ENCODE peak calls at places on chromosome 17, in ten cellular contexts. N is foreskin keratinocyte, W is T-cell, B is iPS DF 6.9, U is psoas muscle, O is RPMI7951, H is thoracic aorta, I is heart right ventricle, X is NCI-H1092, Q is occipital lobe. D is an unnamed sample.

GRCh38 chr17:1126327-1126726 is 53.5 kb downstream of the ABR start:
- DNase-seq in I (no peak), B (no peak), O (no peak), W (no peak), N (no peak), U (no peak), Q (no peak), H (no peak), X (no peak), D (peak)

GRCh38 chr17:62892870-62893338 is 73.1 kb upstream of the TANC2 start:
- DNase-seq in O (peak), W (no peak), N (peak), I (no peak), X (no peak), H (no peak), B (no peak), Q (no peak), U (no peak), D (no peak)

GRCh38 chr17:8965394-8966168 is at the start of gene PIK3R5:
- DNase-seq in B (peak), X (no peak), U (peak), I (peak), W (peak), O (no peak), Q (no peak), N (no peak), H (no peak), D (no peak)

GRCh38 chr17:60303406-60304099 is 88.4 kb downstream of the USP32 start:
- DNase-seq in N (no peak), U (no peak), W (no peak), Q (no peak), I (no peak), O (no peak), X (no peak), B (no peak), H (no peak), D (no peak)

GRCh38 chr17:29107933-29108805 is 65.2 kb downstream of the PIPOX start:
- DNase-seq in H (no peak), X (peak), N (no peak), Q (no peak), I (peak), B (no peak), W (no peak), U (peak), O (peak), D (no peak)

GRCh38 chr17:12545877-12546513 is 119.7 kb upstream of the MYOCD start:
- DNase-seq in O (peak), U (no peak), W (no peak), N (no peak), B (peak), H (no peak), I (no peak), X (no peak), Q (no peak), D (no peak)

GRCh38 chr17:17200831-17201230 is 5.3 kb downstream of the PLD6 start:
- DNase-seq in Q (no peak), N (no peak), B (no peak), U (no peak), H (no peak), O (no peak), X (no peak), W (no peak), I (no peak), D (no peak)

GRCh38 chr17:80790021-80790765 is 201.4 kb upstream of the CHMP6 start:
- DNase-seq in W (no peak), I (no peak), H (no peak), Q (no peak), X (no peak), O (peak), N (no peak), B (no peak), U (no peak), D (no peak)

GRCh38 chr17:78110363-78111011 is 18.1 kb downstream of the TMC6 start:
- DNase-seq in I (no peak), H (no peak), B (no peak), U (peak), W (no peak), Q (no peak), N (no peak), O (no peak), X (no peak), D (peak)

GRCh38 chr17:16415031-16415924 is at the start of gene TRPV2:
- DNase-seq in N (no peak), Q (no peak), W (peak), X (no peak), O (peak), H (no peak), U (no peak), I (peak), B (no peak), D (no peak)

GRCh38 chr17:39791296-39791992 is 53.7 kb downstream of the GRB7 start:
- DNase-seq in O (no peak), B (no peak), W (no peak), X (no peak), U (no peak), H (no peak), Q (no peak), I (no peak), N (no peak), D (no peak)

GRCh38 chr17:50460831-50461526 is 7.7 kb downstream of the CHAD start:
- DNase-seq in U (no peak), X (no peak), B (no peak), I (no peak), N (no peak), H (no peak), W (no peak), O (no peak), Q (no peak), D (no peak)

GRCh38 chr17:76707985-76708807 is 2.6 kb downstream of the MXRA7 start:
- DNase-seq in Q (peak), U (peak), W (no peak), N (no peak), B (no peak), H (no peak), O (no peak), X (no peak), I (no peak), D (no peak)

GRCh38 chr17:77768475-77768874 is 190.0 kb upstream of the TNRC6C start:
- DNase-seq in H (no peak), Q (no peak), B (no peak), N (no peak), I (no peak), W (no peak), O (no peak), X (no peak), U (no peak), D (no peak)